ENCODE peak calls at places on chromosomes 5 and 9, in ten cellular contexts. S is DND-41, F is mammary epithelial cell, G is retinal pigment epithelial cell, J is K562, C is fibroblast of lung, N is AG10803, I is coronary artery, A is WERI-Rb-1, U is left lung. E is an unnamed sample.

GRCh38 chr5:98455660-98456059 is 317.8 kb upstream of the RGMB start:
- DNase-seq in S (no peak), N (peak; percentile 74), G (no peak), C (peak; percentile 18), J (no peak), F (no peak), I (no peak), A (no peak), U (no peak), E (no peak)

GRCh38 chr5:154158379-154158738 is 32.2 kb upstream of the GALNT10 start:
- DNase-seq in I (no peak), U (no peak), F (no peak), A (no peak), G (no peak), N (no peak), J (no peak), C (no peak), S (no peak), E (no peak)

GRCh38 chr5:16889203-16889971 is 46.7 kb downstream of the MYO10 start:
- DNase-seq in F (no peak), I (no peak), U (no peak), N (peak; percentile 68), C (peak; percentile 77), A (no peak), J (no peak), G (no peak), S (no peak), E (peak; percentile 93)

GRCh38 chr5:32949571-32949970 is 238.4 kb downstream of the NPR3 start:
- DNase-seq in I (no peak), G (no peak), C (no peak), U (no peak), N (no peak), S (no peak), A (no peak), J (no peak), F (peak; percentile 60), E (no peak)

GRCh38 chr5:132458651-132459030 is 31.9 kb downstream of the IRF1 start:
- DNase-seq in C (peak; percentile 50), F (peak; percentile 82), I (no peak), S (no peak), N (peak; percentile 65), J (no peak), G (no peak), U (no peak), A (no peak), E (no peak)

GRCh38 chr5:178432421-178433272 is 157.5 kb downstream of the COL23A1 start:
- DNase-seq in U (no peak), A (no peak), C (no peak), J (no peak), S (peak; percentile 31), F (no peak), G (no peak), N (no peak), I (peak; percentile 61), E (no peak)

GRCh38 chr5:58922392-58923171 is 339.7 kb downstream of the RAB3C start:
- DNase-seq in U (peak; percentile 55), G (no peak), F (no peak), J (no peak), N (peak; percentile 61), S (no peak), I (peak; percentile 95), C (peak; percentile 48), A (no peak), E (peak; percentile 78)

GRCh38 chr5:156879665-156880285 is 29.7 kb downstream of the PPP1R2B start:
- DNase-seq in C (no peak), I (no peak), S (no peak), F (no peak), A (peak; percentile 59), U (no peak), N (no peak), J (no peak), G (no peak), E (no peak)

GRCh38 chr5:119355636-119356383 is at the start of gene TNFAIP8:
- DNase-seq in C (peak; percentile 70), I (peak; percentile 84), J (no peak), A (no peak), U (peak; percentile 93), S (no peak), N (peak; percentile 53), G (no peak), F (peak; percentile 76), E (no peak)

DNA sequence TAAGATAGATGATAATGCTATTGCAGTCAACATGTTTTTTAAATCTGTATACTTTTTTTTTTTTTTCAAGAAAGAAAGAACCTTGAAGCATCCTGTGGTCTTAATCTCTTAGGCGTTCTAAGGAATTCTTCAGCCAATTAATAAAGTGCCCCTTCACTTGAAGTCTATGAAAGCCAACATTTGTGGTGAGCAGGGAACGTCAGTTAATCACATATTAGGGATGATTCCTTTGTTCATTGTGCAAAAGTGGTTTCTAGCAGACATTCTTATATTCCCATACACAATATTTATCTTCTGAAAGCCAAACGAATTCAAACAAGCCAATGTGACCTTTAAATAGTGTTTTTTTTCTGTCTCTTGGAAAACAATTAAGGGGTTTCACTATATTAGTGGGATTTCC is 40.2 kb downstream of the TMEM167A start:
- DNase-seq in G (peak; percentile 70), J (no peak), A (no peak), S (no peak), F (no peak), I (no peak), N (no peak), C (no peak), U (no peak), E (no peak)
- TF ChIP-seq CTCF in G (no peak), J (no peak), A (no peak), S (no peak), F (no peak), I (no peak), N (no peak), C (no peak), U (no peak), E (no peak)

GRCh38 chr5:170448221-170448620 is 55.6 kb upstream of the KCNIP1 start:
- DNase-seq in S (no peak), J (no peak), C (no peak), F (no peak), N (no peak), U (no peak), I (no peak), A (no peak), G (no peak), E (no peak)

GRCh38 chr5:170444969-170445505 is 55.9 kb upstream of the KCNMB1 start:
- DNase-seq in N (no peak), S (no peak), J (no peak), F (no peak), U (no peak), C (no peak), A (no peak), G (no peak), I (peak; percentile 21), E (no peak)

GRCh38 chr5:170445936-170446335 is 56.8 kb upstream of the KCNMB1 start:
- DNase-seq in N (no peak), F (no peak), J (no peak), I (peak; percentile 19), U (no peak), A (no peak), S (no peak), G (no peak), C (no peak), E (no peak)

GRCh38 chr5:170444181-170444580 is 55.0 kb upstream of the KCNMB1 start:
- DNase-seq in F (no peak), S (no peak), G (no peak), U (no peak), A (no peak), J (no peak), I (no peak), C (no peak), N (no peak), E (no peak)

DNA sequence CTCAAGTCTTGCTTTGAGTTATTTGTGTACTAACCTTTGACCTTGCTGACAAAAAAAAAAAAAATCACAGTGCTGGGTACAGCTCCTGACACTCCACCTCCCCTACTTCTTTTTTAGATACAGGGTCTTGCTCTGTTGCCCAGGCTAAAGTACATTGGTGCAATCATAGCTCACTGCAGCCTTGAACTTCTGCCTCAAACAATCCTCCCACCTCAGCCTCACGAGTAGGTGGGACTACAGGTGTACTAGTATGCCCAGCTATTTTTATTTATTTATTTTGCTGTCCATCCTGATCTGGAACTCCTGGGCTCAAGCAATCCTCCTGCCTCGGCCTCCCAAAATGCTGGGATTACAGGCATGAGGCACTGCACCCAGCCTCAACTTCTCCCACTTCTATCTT is 57.2 kb upstream of the KCNMB1 start:
- DNase-seq in J (no peak), I (no peak), C (no peak), A (no peak), U (no peak), N (no peak), S (no peak), G (no peak), F (no peak), E (no peak)
- H3K4me3 ChIP-seq in J (no peak overlapping the region), I (no peak overlapping the region), C (no peak overlapping the region), A (no peak overlapping the region), U (no peak overlapping the region), N (no peak overlapping the region), S (no peak overlapping the region), G (no peak overlapping the region), F (no peak overlapping the region), E (no peak overlapping the region)

DNA sequence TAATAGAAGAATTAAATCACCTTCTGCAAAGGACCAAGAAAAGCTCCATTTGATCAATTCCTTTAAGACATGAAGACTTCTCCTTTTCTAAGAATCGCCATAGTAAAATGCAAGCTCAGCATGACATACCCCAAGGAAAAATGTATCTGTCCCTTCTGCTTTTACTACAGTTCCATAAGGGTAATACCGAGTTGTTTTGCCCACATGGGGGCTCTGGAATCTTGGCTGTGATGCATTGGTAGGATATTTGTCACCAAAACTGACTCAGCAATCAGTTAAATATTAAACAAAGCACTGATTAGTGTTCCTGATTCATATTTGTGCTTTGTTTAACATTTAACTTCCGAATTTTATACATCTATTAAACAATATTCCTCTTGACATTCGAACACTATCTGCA is 24.3 kb upstream of the KCNIP1 start:
- DNase-seq in I (no peak), A (no peak), G (no peak), F (no peak), U (no peak), S (no peak), C (peak; percentile 22), J (no peak), N (peak; percentile 6), E (no peak)
- TF ChIP-seq CTCF in I (no peak), A (no peak), G (peak; percentile 33), F (no peak), U (no peak), S (no peak), C (no peak), J (no peak), N (no peak), E (no peak)

DNA sequence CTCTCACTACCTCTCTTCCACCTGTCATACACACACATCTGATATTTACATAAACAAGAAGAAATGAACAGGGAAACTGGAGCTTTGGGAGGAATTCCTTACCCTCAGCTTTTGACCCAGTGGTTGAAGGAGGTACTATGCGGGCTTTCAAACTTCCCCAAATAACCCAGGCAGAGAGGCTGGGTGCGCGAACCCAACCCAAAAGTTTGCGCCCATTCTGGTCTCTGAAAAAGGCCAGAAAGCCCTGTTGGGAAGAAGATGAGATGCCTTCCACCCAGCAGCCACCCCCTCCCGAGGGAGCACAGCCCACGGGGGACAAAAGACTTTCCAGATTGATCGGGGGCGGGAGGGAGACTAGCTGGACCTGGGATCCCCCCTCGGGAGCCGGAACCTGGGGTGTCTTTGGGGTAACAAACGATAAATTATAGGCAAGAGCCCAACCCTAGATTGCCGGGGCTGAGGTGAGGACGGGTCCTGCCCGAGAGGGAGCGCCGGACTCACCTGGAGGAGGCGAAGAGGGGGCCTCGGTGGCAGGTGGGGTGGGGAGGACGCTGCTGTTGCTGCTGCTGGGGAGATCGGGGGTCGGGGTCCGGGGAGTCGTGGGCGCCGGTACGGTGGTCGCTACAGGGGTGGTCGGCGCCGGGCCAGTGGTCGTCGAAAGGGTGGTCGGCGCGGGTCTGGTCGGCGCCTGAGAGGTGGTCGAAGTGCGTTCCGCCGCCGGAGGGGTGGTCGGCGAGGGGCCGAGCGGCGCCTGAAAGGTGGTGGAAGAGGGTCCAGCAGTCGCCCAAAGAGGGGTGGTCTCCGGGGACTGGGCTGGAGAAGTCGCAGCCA is 798 bp downstream of the MEGF9 start:
- DNase-seq in U (peak; percentile 85), F (peak; percentile 17), A (peak; percentile 23), S (peak; percentile 13), C (peak; percentile 13), J (peak; percentile 35), G (no peak), I (peak; percentile 79), N (no peak), E (no peak)
- H3K4me3 ChIP-seq in U (peak overlapping the region; percentile 82), F (peak overlapping the region; percentile 85), A (peak overlapping the region; percentile 85), S (peak overlapping the region; percentile 75), C (peak overlapping the region; percentile 75), J (peak overlapping the region; percentile 75), G (peak overlapping the region; percentile 95), I (peak overlapping the region; percentile 83), N (peak overlapping the region; percentile 69), E (peak overlapping the region; percentile 75)

E was measured in LNCaP clone FGC.